ENCODE peak calls at places on chromosomes 1 and 21, in four cellular contexts. C is psoas muscle, O is A673, Y is cardiac muscle cell. G is an unnamed sample.
A peak's percentile ranks its signal among the peaks of the same experiment; 100 is the strongest.

GRCh38 chr1:62800825-62801306 is 16.9 kb downstream of the ATG4C start:
- DNase-seq in O (no peak), C (no peak), Y (no peak), G (no peak)

GRCh38 chr1:15424981-15425380 is 13.3 kb upstream of the CTRC start:
- DNase-seq in O (no peak), Y (no peak), C (peak; percentile 19), G (no peak)

GRCh38 chr1:199515261-199515660 is 512.2 kb upstream of the NR5A2 start:
- DNase-seq in C (no peak), O (no peak), Y (no peak), G (no peak)

GRCh38 chr1:228087771-228088251 is 5.3 kb downstream of the ARF1 start:
- DNase-seq in Y (peak; percentile 81), C (peak; percentile 53), O (no peak), G (no peak)

GRCh38 chr1:47189844-47190562 is at the start of gene PDZK1IP1:
- DNase-seq in O (peak; percentile 53), C (peak; percentile 95), Y (peak; percentile 88), G (peak; percentile 69)

GRCh38 chr1:218779341-218779831 is 394.3 kb upstream of the LYPLAL1 start:
- DNase-seq in Y (no peak), C (no peak), O (no peak), G (no peak)

GRCh38 chr1:177948336-177948972 is 21.4 kb downstream of the SEC16B start:
- DNase-seq in O (peak; percentile 93), Y (peak; percentile 83), C (peak; percentile 58), G (no peak)

GRCh38 chr1:164765557-164765956 is 206.6 kb downstream of the PBX1 start:
- DNase-seq in C (no peak), O (no peak), Y (peak; percentile 81), G (no peak)

GRCh38 chr1:33111965-33112364 is 31.0 kb downstream of the AZIN2 start:
- DNase-seq in C (no peak), O (no peak), Y (peak; percentile 51), G (no peak)

GRCh38 chr1:34213976-34214375 is 37.3 kb downstream of the C1orf94 start:
- DNase-seq in O (no peak), Y (no peak), C (no peak), G (no peak)

GRCh38 chr1:110267260-110267659 is 57.1 kb downstream of the KCNC4 start:
- DNase-seq in C (no peak), O (no peak), Y (peak; percentile 25), G (no peak)

GRCh38 chr1:159122005-159122621 is 45.5 kb upstream of the AIM2 start:
- DNase-seq in O (no peak), C (no peak), Y (peak; percentile 85), G (no peak)

GRCh38 chr1:17342014-17342441 is 30.0 kb upstream of the PADI6 start:
- DNase-seq in C (no peak), O (no peak), Y (no peak), G (no peak)

GRCh38 chr1:159752135-159752580 is 28.6 kb upstream of the DUSP23 start:
- DNase-seq in O (no peak), C (peak; percentile 73), Y (peak; percentile 98), G (peak; percentile 77)

GRCh38 chr1:1360511-1361169 is 2.3 kb upstream of the MXRA8 start:
- DNase-seq in Y (peak; percentile 94), O (no peak), C (peak; percentile 91), G (peak; percentile 76)

GRCh38 chr1:97004743-97005142 is 283.2 kb downstream of the PTBP2 start:
- DNase-seq in Y (no peak), O (no peak), C (no peak), G (no peak)

GRCh38 chr1:234969630-234970370 is 158.8 kb downstream of the TOMM20 start:
- DNase-seq in O (peak; percentile 14), Y (peak; percentile 82), C (peak; percentile 82), G (no peak)

GRCh38 chr21:26124421-26124833 is 46.1 kb downstream of the APP start:
- DNase-seq in O (peak; percentile 46), C (no peak), Y (peak; percentile 60), G (no peak)

GRCh38 chr1:24189528-24189927 is 2.4 kb upstream of the IFNLR1 start:
- DNase-seq in C (no peak), Y (no peak), O (no peak), G (no peak)

GRCh38 chr1:21255284-21255942 is 34.9 kb downstream of the ECE1 start:
- DNase-seq in C (peak; percentile 91), Y (peak; percentile 89), O (peak; percentile 90), G (no peak)

GRCh38 chr1:47785561-47786271 is 211.5 kb downstream of the TRABD2B start:
- DNase-seq in C (peak; percentile 71), Y (peak; percentile 13), O (no peak), G (no peak)

GRCh38 chr1:220450927-220451326 is 77.0 kb upstream of the MARK1 start:
- DNase-seq in Y (no peak), O (no peak), C (no peak), G (no peak)

GRCh38 chr1:230804396-230804795 is 57.2 kb downstream of the CAPN9 start:
- DNase-seq in Y (no peak), O (no peak), C (no peak), G (no peak)

GRCh38 chr21:39373634-39374033 is 24.7 kb upstream of the HMGN1 start:
- DNase-seq in C (no peak), O (peak; percentile 49), Y (peak; percentile 57), G (no peak)

GRCh38 chr1:3471356-3472087 is 17.1 kb downstream of the ARHGEF16 start:
- DNase-seq in C (peak; percentile 59), O (peak; percentile 78), Y (peak; percentile 64), G (no peak)

GRCh38 chr1:78096976-78097375 is 51.2 kb downstream of the GIPC2 start:
- DNase-seq in C (no peak), O (no peak), Y (peak; percentile 84), G (no peak)

GRCh38 chr1:15950763-15951295 is 25.1 kb downstream of the ZBTB17 start:
- DNase-seq in O (peak; percentile 84), C (peak; percentile 68), Y (peak; percentile 88), G (no peak)

GRCh38 chr1:112688781-112689193 is 14.3 kb downstream of the MOV10 start:
- DNase-seq in C (peak; percentile 64), Y (no peak), O (no peak), G (no peak)

GRCh38 chr1:108050911-108051624 is 86.1 kb upstream of the VAV3 start:
- DNase-seq in O (no peak), Y (no peak), C (no peak), G (no peak)

GRCh38 chr1:23719162-23719820 is 24.0 kb upstream of the ELOA start:
- DNase-seq in Y (peak; percentile 52), C (peak; percentile 79), O (no peak), G (no peak)

GRCh38 chr1:175192630-175193338 is at the start of gene KIAA0040:
- DNase-seq in Y (peak; percentile 38), C (peak; percentile 88), O (peak; percentile 24), G (peak; percentile 80)

GRCh38 chr1:228544021-228544850 is 57.1 kb downstream of the RNF187 start:
- DNase-seq in C (no peak), O (no peak), Y (no peak), G (no peak)

GRCh38 chr1:246142320-246142893 is 364.7 kb downstream of the SMYD3 start:
- DNase-seq in O (peak; percentile 60), C (no peak), Y (peak; percentile 91), G (no peak)

GRCh38 chr1:35264861-35265260 is 3.6 kb upstream of the ZMYM4 start:
- DNase-seq in O (no peak), C (no peak), Y (peak; percentile 81), G (no peak)

GRCh38 chr1:55131801-55132200 is 83.4 kb downstream of the USP24 start:
- DNase-seq in O (no peak), C (no peak), Y (no peak), G (no peak)

GRCh38 chr1:78884685-78885452 is 121.7 kb downstream of the ADGRL4 start:
- DNase-seq in C (no peak), Y (peak; percentile 38), O (peak; percentile 69), G (no peak)

GRCh38 chr1:182392045-182393028 is 747 bp upstream of the GLUL start:
- DNase-seq in O (peak; percentile 78), Y (peak; percentile 73), C (no peak), G (no peak)

GRCh38 chr1:44408181-44409018 is 3.3 kb downstream of the RNF220 start:
- DNase-seq in O (peak; percentile 15), C (no peak), Y (peak; percentile 16), G (no peak)

GRCh38 chr1:115705085-115706008 is 63.2 kb downstream of the CASQ2 start:
- DNase-seq in C (no peak), O (peak; percentile 82), Y (no peak), G (no peak)

GRCh38 chr21:43361127-43361492 is 65.8 kb downstream of the SIK1 start:
- DNase-seq in O (no peak), Y (no peak), C (peak; percentile 79), G (no peak)
- H3K27me3 ChIP-seq in O (no peaks in the 10 kb centered on the region), Y (no peaks in the 10 kb centered on the region), C (peaks cover 2% of the 10 kb centered on the region), G (no peaks in the 10 kb centered on the region)

GRCh38 chr1:84000196-84000885 is 1.4 kb upstream of the TTLL7 start:
- DNase-seq in O (no peak), Y (no peak), C (no peak), G (no peak)
- H3K4me3 ChIP-seq in O (no peak overlapping the region), Y (no peak overlapping the region), C (no peak overlapping the region), G (no peak overlapping the region)

DNA sequence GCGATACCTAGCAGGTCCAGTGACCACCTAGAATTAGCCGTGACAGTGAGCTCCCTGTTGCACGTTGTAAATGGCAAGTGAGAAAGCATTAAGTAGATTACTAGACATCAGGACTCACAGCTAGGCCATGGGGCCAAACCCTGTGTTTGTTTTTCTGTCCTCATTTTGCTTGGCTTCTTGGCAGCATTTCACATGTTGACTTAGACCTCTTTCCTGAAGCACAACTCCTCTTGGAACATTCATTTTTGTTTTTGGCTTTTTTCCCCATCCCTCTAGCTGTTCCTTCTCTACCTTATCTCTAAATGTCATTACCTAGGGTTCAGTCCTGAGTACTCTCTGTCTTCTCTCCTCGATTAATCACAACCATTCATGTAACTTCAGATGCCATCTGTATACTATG is 16.9 kb upstream of the PTPN14 start:
- DNase-seq in O (no peak), C (no peak), Y (peak; percentile 82), G (no peak)
- H3K4me1 ChIP-seq in O (peaks cover 24% of the 10 kb centered on the region), C (peaks cover 5% of the 10 kb centered on the region), Y (no peaks in the 10 kb centered on the region), G (peaks cover 52% of the 10 kb centered on the region)

GRCh38 chr1:66256629-66257575 is 277.1 kb upstream of the SGIP1 start:
- DNase-seq in Y (no peak), O (no peak), C (no peak), G (no peak)
- H3K27me3 ChIP-seq in Y (no peaks in the 10 kb centered on the region), O (no peaks in the 10 kb centered on the region), C (no peaks in the 10 kb centered on the region), G (no peaks in the 10 kb centered on the region)

GRCh38 chr1:205314986-205315618 is 6.4 kb downstream of the NUAK2 start:
- DNase-seq in C (no peak), Y (no peak), O (no peak), G (no peak)
- H3K4me3 ChIP-seq in C (no peak overlapping the region), Y (no peak overlapping the region), O (no peak overlapping the region), G (no peak overlapping the region)